ENCODE peak calls at places on chromosomes 4 and X, in four cellular contexts. Y is AG08396, A is GDM1, X is AML-193. J is an unnamed sample.

GRCh38 chrX:24494544-24495113 is 29.5 kb downstream of the PDK3 start:
- DNase-seq in Y (peak; percentile 14), A (peak; percentile 35), X (no peak), J (no peak)

GRCh38 chrX:20101927-20102581 is 14.7 kb downstream of the MAP7D2 start:
- DNase-seq in Y (no peak), A (no peak), X (no peak), J (no peak)

GRCh38 chr4:41882622-41883347 is 52.4 kb upstream of the TMEM33 start:
- DNase-seq in Y (peak; percentile 90), A (no peak), X (peak; percentile 38), J (no peak)

GRCh38 chrX:121405826-121406225 is 358.4 kb downstream of the GLUD2 start:
- DNase-seq in Y (no peak), A (no peak), X (no peak), J (no peak)

GRCh38 chr4:19729873-19730735 is 521.6 kb upstream of the SLIT2 start:
- DNase-seq in Y (no peak), A (no peak), X (peak; percentile 10), J (no peak)

GRCh38 chrX:14409341-14409740 is 120.0 kb upstream of the GLRA2 start:
- DNase-seq in Y (no peak), A (no peak), X (no peak), J (no peak)

GRCh38 chr4:112472318-112472717 is 43.7 kb downstream of the NEUROG2 start:
- DNase-seq in Y (no peak), A (no peak), X (no peak), J (no peak)

GRCh38 chrX:128862557-128862956 is 660.7 kb downstream of the SMARCA1 start:
- DNase-seq in Y (no peak), A (no peak), X (no peak), J (no peak)

GRCh38 chr4:21768349-21769310 is 179.9 kb downstream of the KCNIP4 start:
- DNase-seq in Y (peak; percentile 15), A (no peak), X (peak; percentile 27), J (no peak)

GRCh38 chr4:143023519-143023918 is 161.2 kb upstream of the USP38 start:
- DNase-seq in Y (no peak), A (no peak), X (peak; percentile 35), J (no peak)

GRCh38 chr4:152691761-152692160 is 12.0 kb upstream of the TMEM154 start:
- DNase-seq in Y (no peak), A (no peak), X (no peak), J (no peak)

GRCh38 chr4:179128299-179128698 is 1686.1 kb upstream of the AGA start:
- DNase-seq in Y (no peak), A (no peak), X (no peak), J (no peak)

GRCh38 chrX:34341258-34341657 is 209.1 kb upstream of the FAM47A start:
- DNase-seq in Y (no peak), A (no peak), X (no peak), J (no peak)

GRCh38 chrX:68599256-68600152 is 48.0 kb upstream of the STARD8 start:
- DNase-seq in Y (no peak), A (no peak), X (no peak), J (no peak)

GRCh38 chr4:9785926-9786325 is 4.5 kb downstream of the DRD5 start:
- DNase-seq in Y (no peak), A (no peak), X (no peak), J (no peak)

GRCh38 chrX:153474718-153475117 is 4.3 kb upstream of the HAUS7 start:
- DNase-seq in Y (peak; percentile 65), A (no peak), X (no peak), J (peak; percentile 30)

GRCh38 chrX:153639177-153640044 is 7.6 kb upstream of the DUSP9 start:
- DNase-seq in Y (no peak), A (no peak), X (no peak), J (no peak)

GRCh38 chr4:81032174-81032551 is 1.7 kb downstream of the BMP3 start:
- DNase-seq in Y (no peak), A (no peak), X (no peak), J (no peak)

GRCh38 chr4:37541956-37542355 is 144.2 kb downstream of the RELL1 start:
- DNase-seq in Y (no peak), A (no peak), X (no peak), J (no peak)

GRCh38 chr4:154473497-154473896 is 18.1 kb downstream of the DCHS2 start:
- DNase-seq in Y (no peak), A (no peak), X (no peak), J (no peak)

J was measured in activated T-helper 1 cell treated with anti-CD3 and anti-CD28 coated beads, Interleukin-2, amount 50 U/mL, for 16 hours.